ENCODE peak calls at places on chromosomes 7 and 10, in nine cellular contexts. One of them, this sample, is unnamed.

GRCh38 chr7:140062118-140062527 is 628 bp downstream of the PARP12 start:
- DNase-seq in HepG2: no peak
- DNase-seq in naive thymus-derived CD4-positive, alpha-beta T cell: no peak
- DNase-seq in IMR-90: no peak
- DNase-seq in RWPE2: no peak
- DNase-seq in tibial artery: no peak
- DNase-seq in CD4-positive, CD25-positive, alpha-beta regulatory T cell: peak
- DNase-seq in body of pancreas: peak
- DNase-seq in HL-60: no peak
- DNase-seq in this sample: no peak

GRCh38 chr10:13349776-13350274 is 1.7 kb upstream of the SEPHS1 start:
- DNase-seq in RWPE2: no peak
- DNase-seq in tibial artery: peak
- DNase-seq in naive thymus-derived CD4-positive, alpha-beta T cell: peak
- DNase-seq in IMR-90: peak
- DNase-seq in HL-60: no peak
- DNase-seq in HepG2: no peak
- DNase-seq in body of pancreas: peak
- DNase-seq in CD4-positive, CD25-positive, alpha-beta regulatory T cell: no peak
- DNase-seq in this sample: peak

GRCh38 chr7:93923946-93924345 is 2.4 kb downstream of the GNG11 start:
- DNase-seq in IMR-90: peak
- DNase-seq in tibial artery: no peak
- DNase-seq in HL-60: no peak
- DNase-seq in CD4-positive, CD25-positive, alpha-beta regulatory T cell: no peak
- DNase-seq in HepG2: no peak
- DNase-seq in body of pancreas: no peak
- DNase-seq in naive thymus-derived CD4-positive, alpha-beta T cell: no peak
- DNase-seq in RWPE2: no peak
- DNase-seq in this sample: no peak

GRCh38 chr7:150404172-150404784 is 25.1 kb downstream of the ZNF775 start:
- DNase-seq in RWPE2: no peak
- DNase-seq in naive thymus-derived CD4-positive, alpha-beta T cell: peak
- DNase-seq in IMR-90: no peak
- DNase-seq in body of pancreas: no peak
- DNase-seq in CD4-positive, CD25-positive, alpha-beta regulatory T cell: no peak
- DNase-seq in tibial artery: no peak
- DNase-seq in HL-60: no peak
- DNase-seq in HepG2: no peak
- DNase-seq in this sample: no peak

GRCh38 chr7:107697246-107698044 is 36.8 kb downstream of the SLC26A4 start:
- DNase-seq in IMR-90: no peak
- DNase-seq in CD4-positive, CD25-positive, alpha-beta regulatory T cell: no peak
- DNase-seq in naive thymus-derived CD4-positive, alpha-beta T cell: no peak
- DNase-seq in HepG2: no peak
- DNase-seq in RWPE2: no peak
- DNase-seq in tibial artery: no peak
- DNase-seq in body of pancreas: peak
- DNase-seq in HL-60: no peak
- DNase-seq in this sample: no peak

GRCh38 chr7:151992375-151992774 is 33.1 kb upstream of the GALNT11 start:
- DNase-seq in tibial artery: peak
- DNase-seq in CD4-positive, CD25-positive, alpha-beta regulatory T cell: peak
- DNase-seq in IMR-90: no peak
- DNase-seq in naive thymus-derived CD4-positive, alpha-beta T cell: peak
- DNase-seq in HL-60: peak
- DNase-seq in HepG2: peak
- DNase-seq in body of pancreas: peak
- DNase-seq in RWPE2: no peak
- DNase-seq in this sample: no peak

GRCh38 chr7:34064511-34065158 is 159.3 kb downstream of the BMPER start:
- DNase-seq in body of pancreas: no peak
- DNase-seq in tibial artery: no peak
- DNase-seq in RWPE2: no peak
- DNase-seq in HepG2: no peak
- DNase-seq in IMR-90: peak
- DNase-seq in HL-60: no peak
- DNase-seq in CD4-positive, CD25-positive, alpha-beta regulatory T cell: no peak
- DNase-seq in naive thymus-derived CD4-positive, alpha-beta T cell: no peak
- DNase-seq in this sample: no peak

GRCh38 chr10:49076741-49077521 is 38.4 kb downstream of the VSTM4 start:
- DNase-seq in body of pancreas: no peak
- DNase-seq in CD4-positive, CD25-positive, alpha-beta regulatory T cell: no peak
- DNase-seq in naive thymus-derived CD4-positive, alpha-beta T cell: no peak
- DNase-seq in HL-60: no peak
- DNase-seq in IMR-90: no peak
- DNase-seq in RWPE2: no peak
- DNase-seq in tibial artery: no peak
- DNase-seq in HepG2: no peak
- DNase-seq in this sample: no peak

GRCh38 chr10:122498521-122498920 is 37.2 kb downstream of the HTRA1 start:
- DNase-seq in HepG2: no peak
- DNase-seq in IMR-90: no peak
- DNase-seq in HL-60: no peak
- DNase-seq in tibial artery: peak
- DNase-seq in RWPE2: peak
- DNase-seq in CD4-positive, CD25-positive, alpha-beta regulatory T cell: no peak
- DNase-seq in naive thymus-derived CD4-positive, alpha-beta T cell: no peak
- DNase-seq in body of pancreas: no peak
- DNase-seq in this sample: no peak

GRCh38 chr10:63683686-63684085 is 162.5 kb downstream of the REEP3 start:
- DNase-seq in tibial artery: no peak
- DNase-seq in body of pancreas: no peak
- DNase-seq in IMR-90: no peak
- DNase-seq in CD4-positive, CD25-positive, alpha-beta regulatory T cell: no peak
- DNase-seq in RWPE2: no peak
- DNase-seq in HepG2: no peak
- DNase-seq in naive thymus-derived CD4-positive, alpha-beta T cell: no peak
- DNase-seq in HL-60: no peak
- DNase-seq in this sample: no peak

GRCh38 chr7:121547341-121548092 is 151.4 kb upstream of the FAM3C start:
- DNase-seq in HepG2: peak
- DNase-seq in body of pancreas: peak
- DNase-seq in naive thymus-derived CD4-positive, alpha-beta T cell: peak
- DNase-seq in IMR-90: peak
- DNase-seq in HL-60: peak
- DNase-seq in RWPE2: no peak
- DNase-seq in CD4-positive, CD25-positive, alpha-beta regulatory T cell: no peak
- DNase-seq in tibial artery: no peak
- DNase-seq in this sample: no peak

GRCh38 chr7:40019558-40019957 is 69.5 kb downstream of the CDK13 start:
- DNase-seq in HepG2: peak
- DNase-seq in body of pancreas: no peak
- DNase-seq in CD4-positive, CD25-positive, alpha-beta regulatory T cell: no peak
- DNase-seq in naive thymus-derived CD4-positive, alpha-beta T cell: no peak
- DNase-seq in RWPE2: no peak
- DNase-seq in HL-60: no peak
- DNase-seq in tibial artery: no peak
- DNase-seq in IMR-90: no peak
- DNase-seq in this sample: no peak

GRCh38 chr7:98828368-98828767 is 41.4 kb downstream of the TMEM130 start:
- DNase-seq in body of pancreas: no peak
- DNase-seq in CD4-positive, CD25-positive, alpha-beta regulatory T cell: no peak
- DNase-seq in tibial artery: no peak
- DNase-seq in IMR-90: no peak
- DNase-seq in naive thymus-derived CD4-positive, alpha-beta T cell: no peak
- DNase-seq in RWPE2: no peak
- DNase-seq in HepG2: no peak
- DNase-seq in HL-60: no peak
- DNase-seq in this sample: no peak

GRCh38 chr7:98830972-98831548 is 38.8 kb downstream of the TMEM130 start:
- DNase-seq in CD4-positive, CD25-positive, alpha-beta regulatory T cell: no peak
- DNase-seq in RWPE2: no peak
- DNase-seq in tibial artery: no peak
- DNase-seq in HepG2: no peak
- DNase-seq in naive thymus-derived CD4-positive, alpha-beta T cell: no peak
- DNase-seq in HL-60: no peak
- DNase-seq in body of pancreas: no peak
- DNase-seq in IMR-90: no peak
- DNase-seq in this sample: no peak

GRCh38 chr7:98826400-98826799 is 43.4 kb downstream of the TMEM130 start:
- DNase-seq in tibial artery: no peak
- DNase-seq in HL-60: no peak
- DNase-seq in body of pancreas: no peak
- DNase-seq in RWPE2: no peak
- DNase-seq in IMR-90: no peak
- DNase-seq in CD4-positive, CD25-positive, alpha-beta regulatory T cell: no peak
- DNase-seq in HepG2: no peak
- DNase-seq in naive thymus-derived CD4-positive, alpha-beta T cell: no peak
- DNase-seq in this sample: no peak

GRCh38 chr7:98826811-98827231 is 43.0 kb downstream of the TMEM130 start:
- DNase-seq in IMR-90: no peak
- DNase-seq in tibial artery: peak
- DNase-seq in HL-60: no peak
- DNase-seq in CD4-positive, CD25-positive, alpha-beta regulatory T cell: no peak
- DNase-seq in naive thymus-derived CD4-positive, alpha-beta T cell: no peak
- DNase-seq in body of pancreas: peak
- DNase-seq in RWPE2: no peak
- DNase-seq in HepG2: no peak
- DNase-seq in this sample: peak

GRCh38 chr7:98827258-98827657 is 42.6 kb downstream of the TMEM130 start:
- DNase-seq in HL-60: no peak
- DNase-seq in RWPE2: no peak
- DNase-seq in CD4-positive, CD25-positive, alpha-beta regulatory T cell: no peak
- DNase-seq in naive thymus-derived CD4-positive, alpha-beta T cell: no peak
- DNase-seq in IMR-90: no peak
- DNase-seq in body of pancreas: no peak
- DNase-seq in tibial artery: no peak
- DNase-seq in HepG2: no peak
- DNase-seq in this sample: no peak
- H3K27ac ChIP-seq in HL-60: no peak
- H3K27ac ChIP-seq in RWPE2: no peak
- H3K27ac ChIP-seq in CD4-positive, CD25-positive, alpha-beta regulatory T cell: no peak
- H3K27ac ChIP-seq in naive thymus-derived CD4-positive, alpha-beta T cell: no peak
- H3K27ac ChIP-seq in IMR-90: no peak
- H3K27ac ChIP-seq in body of pancreas: no peak
- H3K27ac ChIP-seq in tibial artery: peak
- H3K27ac ChIP-seq in HepG2: no peak
- H3K27ac ChIP-seq in this sample: peak

GRCh38 chr10:17348111-17349008 is 106.0 kb downstream of the ST8SIA6 start:
- DNase-seq in HL-60: no peak
- DNase-seq in CD4-positive, CD25-positive, alpha-beta regulatory T cell: no peak
- DNase-seq in RWPE2: peak
- DNase-seq in HepG2: no peak
- DNase-seq in body of pancreas: peak
- DNase-seq in IMR-90: peak
- DNase-seq in tibial artery: peak
- DNase-seq in naive thymus-derived CD4-positive, alpha-beta T cell: no peak
- DNase-seq in this sample: peak
- H3K4me3 ChIP-seq in HL-60: no peak
- H3K4me3 ChIP-seq in CD4-positive, CD25-positive, alpha-beta regulatory T cell: no peak
- H3K4me3 ChIP-seq in RWPE2: no peak
- H3K4me3 ChIP-seq in HepG2: no peak
- H3K4me3 ChIP-seq in body of pancreas: no peak
- H3K4me3 ChIP-seq in IMR-90: peak
- H3K4me3 ChIP-seq in tibial artery: peak
- H3K4me3 ChIP-seq in naive thymus-derived CD4-positive, alpha-beta T cell: no peak
- H3K4me3 ChIP-seq in this sample: peak

GRCh38 chr10:71856619-71857018 is 5.6 kb upstream of the PSAP start:
- DNase-seq in RWPE2: peak
- DNase-seq in naive thymus-derived CD4-positive, alpha-beta T cell: no peak
- DNase-seq in body of pancreas: no peak
- DNase-seq in tibial artery: no peak
- DNase-seq in HL-60: no peak
- DNase-seq in HepG2: no peak
- DNase-seq in IMR-90: no peak
- DNase-seq in CD4-positive, CD25-positive, alpha-beta regulatory T cell: no peak
- DNase-seq in this sample: no peak
- H3K27ac ChIP-seq in RWPE2: no peak
- H3K27ac ChIP-seq in naive thymus-derived CD4-positive, alpha-beta T cell: no peak
- H3K27ac ChIP-seq in body of pancreas: no peak
- H3K27ac ChIP-seq in tibial artery: no peak
- H3K27ac ChIP-seq in HL-60: no peak
- H3K27ac ChIP-seq in HepG2: no peak
- H3K27ac ChIP-seq in IMR-90: no peak
- H3K27ac ChIP-seq in CD4-positive, CD25-positive, alpha-beta regulatory T cell: no peak
- H3K27ac ChIP-seq in this sample: no peak

DNA sequence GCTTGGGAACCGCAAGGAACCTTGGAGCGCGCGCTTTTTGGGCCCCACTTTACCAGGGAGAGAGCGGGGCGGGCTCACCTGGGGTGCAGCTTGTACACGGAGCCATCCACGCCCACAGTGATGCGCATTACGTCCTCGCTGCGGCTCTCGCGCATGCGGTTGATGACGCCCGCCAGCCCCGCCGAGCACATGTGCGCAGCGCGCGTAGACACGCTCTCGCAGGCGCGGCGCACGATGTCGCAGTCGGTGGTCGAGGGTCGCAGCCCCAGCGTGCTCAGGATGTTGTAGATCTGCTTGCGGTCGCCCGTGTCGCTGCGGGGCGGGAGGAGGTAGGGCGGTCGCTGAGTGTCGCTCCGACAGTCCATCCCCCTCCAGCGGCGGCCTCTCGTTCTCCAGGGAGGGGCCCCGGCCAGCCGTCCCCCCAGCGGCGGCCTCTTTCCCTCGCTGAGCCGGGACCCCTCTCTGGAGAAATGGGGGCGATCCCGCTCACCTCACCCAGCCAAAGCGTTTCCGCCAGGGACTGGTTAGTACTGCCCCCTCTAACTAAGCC is 4.4 kb upstream of the MYL7 start:
- DNase-seq in CD4-positive, CD25-positive, alpha-beta regulatory T cell: peak
- DNase-seq in IMR-90: no peak
- DNase-seq in tibial artery: no peak
- DNase-seq in naive thymus-derived CD4-positive, alpha-beta T cell: peak
- DNase-seq in body of pancreas: no peak
- DNase-seq in HepG2: no peak
- DNase-seq in RWPE2: no peak
- DNase-seq in HL-60: no peak
- DNase-seq in this sample: no peak
- H3K4me3 ChIP-seq in CD4-positive, CD25-positive, alpha-beta regulatory T cell: no peak
- H3K4me3 ChIP-seq in IMR-90: peak
- H3K4me3 ChIP-seq in tibial artery: peak
- H3K4me3 ChIP-seq in naive thymus-derived CD4-positive, alpha-beta T cell: peak
- H3K4me3 ChIP-seq in body of pancreas: no peak
- H3K4me3 ChIP-seq in HepG2: no peak
- H3K4me3 ChIP-seq in RWPE2: peak
- H3K4me3 ChIP-seq in HL-60: no peak
- H3K4me3 ChIP-seq in this sample: peak

This sample was measured in coronary artery.